ENCODE peak calls at places on chromosomes 12 and 14, in ten cellular contexts. F is psoas muscle, C is thyroid gland, R is spleen, N is iPS DF 6.9, S is small intestine, U is A549, Q is mesenchymal stem cell, M is H1, O is pancreas. X is an unnamed sample. For H3K9me3, the result is how much of the 10 kb centered on the place peaks cover.

GRCh38 chr12:97568336-97569180 is 106.0 kb downstream of the RMST start:
- DNase-seq in F (no peak), C (peak), R (no peak), N (no peak), S (peak), U (peak), Q (no peak), M (no peak), O (peak), X (no peak)

GRCh38 chr12:101097829-101098580 is 112.0 kb downstream of the SLC5A8 start:
- DNase-seq in F (no peak), C (no peak), R (no peak), N (no peak), S (peak), U (no peak), Q (no peak), M (no peak), O (no peak), X (no peak)

GRCh38 chr12:11765421-11765816 is 115.9 kb downstream of the ETV6 start:
- DNase-seq in F (no peak), C (no peak), R (no peak), N (no peak), S (no peak), U (no peak), Q (no peak), M (no peak), O (no peak), X (no peak)

GRCh38 chr12:47079365-47079893 is at the start of gene PCED1B:
- DNase-seq in F (peak), C (peak), R (peak), N (no peak), S (peak), U (peak), Q (peak), M (peak), O (peak), X (peak)

GRCh38 chr14:75519826-75520692 is 2.2 kb upstream of the BATF start:
- DNase-seq in F (no peak), C (no peak), R (no peak), N (no peak), S (no peak), U (no peak), Q (peak), M (no peak), O (no peak), X (no peak)

GRCh38 chr12:123984903-123985302 is 11.9 kb downstream of the ZNF664 start:
- DNase-seq in F (no peak), C (no peak), R (no peak), N (no peak), S (no peak), U (no peak), Q (no peak), M (no peak), O (no peak), X (no peak)

GRCh38 chr12:75599061-75599460 is 87.7 kb upstream of the KRR1 start:
- DNase-seq in F (no peak), C (no peak), R (no peak), N (no peak), S (no peak), U (no peak), Q (no peak), M (no peak), O (no peak), X (no peak)

GRCh38 chr12:24991209-24992049 is 42.5 kb upstream of the BCAT1 start:
- DNase-seq in F (no peak), C (no peak), R (no peak), N (peak), S (peak), U (peak), Q (peak), M (no peak), O (no peak), X (peak)

GRCh38 chr12:49345048-49345839 is 1.4 kb upstream of the DNAJC22 start:
- DNase-seq in F (no peak), C (peak), R (no peak), N (no peak), S (no peak), U (no peak), Q (no peak), M (peak), O (peak), X (no peak)

GRCh38 chr12:51326762-51327439 is 2.9 kb upstream of the BIN2 start:
- DNase-seq in F (no peak), C (no peak), R (no peak), N (no peak), S (peak), U (peak), Q (peak), M (no peak), O (no peak), X (no peak)

GRCh38 chr14:67928375-67928774 is 108.8 kb downstream of the RAD51B start:
- DNase-seq in F (no peak), C (no peak), R (no peak), N (no peak), S (no peak), U (no peak), Q (no peak), M (no peak), O (no peak), X (no peak)

GRCh38 chr12:91105807-91106206 is 5.5 kb downstream of the LUM start:
- DNase-seq in F (no peak), C (no peak), R (no peak), N (no peak), S (no peak), U (no peak), Q (peak), M (no peak), O (no peak), X (no peak)

GRCh38 chr12:29155079-29155478 is 6.0 kb downstream of the FAR2 start:
- DNase-seq in F (no peak), C (no peak), R (no peak), N (no peak), S (no peak), U (no peak), Q (peak), M (no peak), O (no peak), X (no peak)

GRCh38 chr12:92130999-92131398 is 14.6 kb downstream of the BTG1 start:
- DNase-seq in F (no peak), C (no peak), R (no peak), N (no peak), S (no peak), U (no peak), Q (no peak), M (no peak), O (no peak), X (no peak)

GRCh38 chr12:24948816-24949722 is at the start of gene BCAT1:
- DNase-seq in F (peak), C (peak), R (peak), N (no peak), S (no peak), U (peak), Q (peak), M (peak), O (peak), X (peak)

GRCh38 chr14:23406244-23406643 is 1.8 kb downstream of the MYH6 start:
- DNase-seq in F (no peak), C (no peak), R (no peak), N (no peak), S (no peak), U (no peak), Q (no peak), M (no peak), O (no peak), X (no peak)

DNA sequence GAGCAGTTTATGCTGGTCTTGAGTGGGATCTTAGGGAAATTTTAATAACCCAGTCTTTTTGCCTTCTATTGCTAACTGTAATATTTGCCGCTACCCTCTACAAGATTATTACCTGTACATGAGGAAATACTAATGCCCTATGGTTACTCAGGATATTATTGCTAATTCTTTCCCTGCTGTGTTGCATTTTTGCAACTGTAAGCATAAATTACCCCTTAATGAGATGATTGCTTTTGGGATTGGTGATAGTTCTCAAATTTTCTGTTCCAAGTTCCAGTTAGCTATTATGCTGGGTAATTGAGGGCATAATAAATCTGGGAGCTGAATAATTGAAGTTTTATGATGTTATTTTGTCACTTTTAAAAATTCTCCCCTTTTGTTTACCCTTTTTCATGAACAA is 22.0 kb downstream of the ATF7IP start:
- DNase-seq in F (no peak), C (no peak), R (no peak), N (no peak), S (no peak), U (no peak), Q (no peak), M (no peak), O (no peak), X (no peak)
- H3K9me3 ChIP-seq in F (under half), C (under half), R (under half), N (under half), S (under half), U (under half), Q (under half), M (under half), O (under half), X (under half)

GRCh38 chr14:106538193-106538592 is 1011.8 kb downstream of the TMEM121 start:
- DNase-seq in F (no peak), C (no peak), R (no peak), N (no peak), S (no peak), U (no peak), Q (no peak), M (no peak), O (no peak), X (no peak)
- H3K9me3 ChIP-seq in F (under half), C (under half), R (under half), N (under half), S (under half), U (under half), Q (under half), M (half or more), O (under half), X (under half)

DNA sequence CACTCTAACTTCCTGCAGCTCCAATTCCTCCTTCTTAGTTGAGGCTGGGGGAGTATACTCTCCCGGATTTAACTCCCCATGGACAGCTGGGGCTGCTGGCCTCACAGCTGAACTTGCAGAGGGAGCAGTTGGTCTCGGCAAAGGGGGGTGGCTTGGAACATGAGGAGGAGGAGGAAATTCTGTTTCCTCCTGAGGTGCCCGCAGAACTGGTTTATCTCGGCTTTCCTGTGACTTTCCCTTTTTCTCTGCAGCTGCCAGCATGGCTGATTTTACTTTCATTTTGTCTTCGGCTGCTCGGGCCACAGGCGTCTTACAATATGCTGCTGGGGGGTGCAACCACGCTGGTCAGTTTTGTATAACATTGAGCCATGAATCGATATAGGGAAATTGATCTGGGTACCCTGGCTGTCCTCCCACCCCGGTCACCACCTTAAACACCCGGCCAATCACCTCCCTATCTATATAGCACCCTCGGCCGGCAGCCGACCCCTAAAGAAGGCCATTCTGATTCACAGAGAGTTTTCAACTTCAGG is 1317.6 kb downstream of the TMEM121 start:
- DNase-seq in F (no peak), C (no peak), R (peak), N (no peak), S (peak), U (no peak), Q (no peak), M (no peak), O (peak), X (no peak)
- H3K9me3 ChIP-seq in F (under half), C (under half), R (under half), N (under half), S (under half), U (under half), Q (under half), M (half or more), O (under half), X (under half)

GRCh38 chr12:126107659-126108058 is 1042.4 kb downstream of the AACS start:
- DNase-seq in F (no peak), C (no peak), R (no peak), N (no peak), S (no peak), U (no peak), Q (no peak), M (no peak), O (no peak), X (no peak)

GRCh38 chr12:126112141-126112540 is 1046.9 kb downstream of the AACS start:
- DNase-seq in F (no peak), C (no peak), R (no peak), N (no peak), S (no peak), U (no peak), Q (no peak), M (no peak), O (no peak), X (no peak)

GRCh38 chr12:126112849-126113248 is 1047.6 kb downstream of the AACS start:
- DNase-seq in F (no peak), C (no peak), R (no peak), N (no peak), S (no peak), U (no peak), Q (no peak), M (no peak), O (no peak), X (no peak)

GRCh38 chr12:126108247-126108646 is 1043.0 kb downstream of the AACS start:
- DNase-seq in F (no peak), C (no peak), R (no peak), N (no peak), S (no peak), U (no peak), Q (no peak), M (no peak), O (no peak), X (no peak)
- H3K9me3 ChIP-seq in F (under half), C (under half), R (under half), N (under half), S (under half), U (under half), Q (under half), M (under half), O (under half), X (under half)

GRCh38 chr14:20219033-20219432 is 4.5 kb upstream of the OR11H6 start:
- DNase-seq in F (no peak), C (no peak), R (no peak), N (no peak), S (no peak), U (peak), Q (no peak), M (no peak), O (no peak), X (no peak)
- H3K9me3 ChIP-seq in F (under half), C (under half), R (under half), N (under half), S (under half), U (under half), Q (under half), M (half or more), O (under half), X (under half)